ENCODE peak calls at places on chromosomes 7 and 10, in four cellular contexts. U is body of pancreas, B is ureter, K is AG08396. N is an unnamed sample.

GRCh38 chr7:112069879-112070321 is 136.3 kb downstream of the DOCK4 start:
- DNase-seq in U (no peak), B (no peak), K (no peak), N (no peak)

GRCh38 chr7:20219446-20220292 is 2.5 kb upstream of the MACC1 start:
- DNase-seq in U (peak; percentile 84), B (peak; percentile 63), K (peak; percentile 7), N (no peak)

GRCh38 chr7:131649003-131649541 is 92.6 kb upstream of the PODXL start:
- DNase-seq in U (no peak), B (no peak), K (no peak), N (no peak)

GRCh38 chr7:91953618-91954017 is 13.0 kb downstream of the AKAP9 start:
- DNase-seq in U (no peak), B (no peak), K (no peak), N (no peak)

GRCh38 chr10:108204528-108205313 is 1040.2 kb upstream of the SORCS1 start:
- DNase-seq in U (no peak), B (no peak), K (no peak), N (no peak)

GRCh38 chr7:20350518-20350951 is 19.8 kb downstream of the ITGB8 start:
- DNase-seq in U (no peak), B (no peak), K (no peak), N (no peak)

GRCh38 chr7:107494315-107494751 is 24.5 kb downstream of the GPR22 start:
- DNase-seq in U (no peak), B (no peak), K (no peak), N (no peak)

GRCh38 chr7:107539824-107540223 is 23.9 kb downstream of the COG5 start:
- DNase-seq in U (no peak), B (no peak), K (no peak), N (no peak)

GRCh38 chr10:27612615-27613014 is 108.5 kb downstream of the RAB18 start:
- DNase-seq in U (no peak), B (no peak), K (no peak), N (no peak)

GRCh38 chr7:33725111-33725510 is 180.2 kb upstream of the BMPER start:
- DNase-seq in U (no peak), B (no peak), K (no peak), N (no peak)

GRCh38 chr10:70546585-70546984 is 56.0 kb downstream of the PRF1 start:
- DNase-seq in U (no peak), B (no peak), K (no peak), N (no peak)

GRCh38 chr10:94423627-94424026 is 21.3 kb downstream of the TBC1D12 start:
- DNase-seq in U (no peak), B (no peak), K (no peak), N (no peak)

GRCh38 chr10:96910488-96911395 is 78.6 kb downstream of the LCOR start:
- DNase-seq in U (no peak), B (no peak), K (peak; percentile 26), N (no peak)

GRCh38 chr10:80598084-80598798 is 60.5 kb downstream of the SH2D4B start:
- DNase-seq in U (no peak), B (no peak), K (no peak), N (no peak)

GRCh38 chr7:83695126-83695960 is 46.4 kb upstream of the SEMA3E start:
- DNase-seq in U (no peak), B (no peak), K (no peak), N (no peak)

GRCh38 chr10:33209777-33210176 is 124.7 kb downstream of the NRP1 start:
- DNase-seq in U (no peak), B (no peak), K (no peak), N (no peak)

GRCh38 chr7:44309271-44310091 is 15.9 kb downstream of the CAMK2B start:
- DNase-seq in U (peak; percentile 42), B (peak; percentile 53), K (peak; percentile 85), N (no peak)

GRCh38 chr10:26479766-26480492 is 41.8 kb downstream of the APBB1IP start:
- DNase-seq in U (no peak), B (no peak), K (no peak), N (no peak)

GRCh38 chr7:28858206-28858605 is 99.9 kb downstream of the TRIL start:
- DNase-seq in U (no peak), B (no peak), K (no peak), N (no peak)

GRCh38 chr10:62895058-62895457 is 78.9 kb upstream of the EGR2 start:
- DNase-seq in U (no peak), B (no peak), K (no peak), N (no peak)

GRCh38 chr10:90779573-90779972 is 78.3 kb downstream of the HTR7 start:
- DNase-seq in U (no peak), B (no peak), K (no peak), N (no peak)

GRCh38 chr10:2166061-2166460 is 428.7 kb upstream of the ADARB2 start:
- DNase-seq in U (no peak), B (no peak), K (no peak), N (no peak)

GRCh38 chr7:30114536-30115258 is 20.1 kb upstream of the MTURN start:
- DNase-seq in U (no peak), B (no peak), K (no peak), N (no peak)

GRCh38 chr10:101136007-101136707 is 5.1 kb downstream of the TLX1 start:
- DNase-seq in U (no peak), B (no peak), K (no peak), N (no peak)

GRCh38 chr7:7829667-7830066 is 111.3 kb upstream of the RPA3 start:
- DNase-seq in U (no peak), B (no peak), K (no peak), N (no peak)